ENCODE peak calls at places on chromosome 1, in four cellular contexts. R is GM12865, Z is NCI-H774, T is transverse colon. F is an unnamed sample.

GRCh38 chr1:23554481-23555224 is 4.6 kb downstream of the ID3 start:
- DNase-seq in Z (peak), T (peak), R (peak), F (peak)

GRCh38 chr1:226108935-226109828 is 46.7 kb downstream of the H3-3A start:
- DNase-seq in T (no peak), R (no peak), Z (no peak), F (no peak)

GRCh38 chr1:177122461-177122860 is 42.1 kb downstream of the ASTN1 start:
- DNase-seq in T (no peak), R (no peak), Z (no peak), F (no peak)

GRCh38 chr1:46510341-46510997 is 20.8 kb downstream of the DMBX1 start:
- DNase-seq in Z (no peak), T (no peak), R (no peak), F (no peak)

GRCh38 chr1:222048030-222048632 is 306.2 kb upstream of the DUSP10 start:
- DNase-seq in T (no peak), Z (no peak), R (peak), F (peak)

GRCh38 chr1:96400074-96400473 is 321.5 kb upstream of the PTBP2 start:
- DNase-seq in R (no peak), Z (no peak), T (no peak), F (no peak)

GRCh38 chr1:176575991-176576390 is 113.0 kb downstream of the PAPPA2 start:
- DNase-seq in R (no peak), Z (no peak), T (no peak), F (no peak)

GRCh38 chr1:116916533-116917460 is 7.1 kb downstream of the PTGFRN start:
- DNase-seq in T (no peak), R (no peak), Z (no peak), F (no peak)

GRCh38 chr1:31957701-31958674 is 19.8 kb upstream of the PTP4A2 start:
- DNase-seq in T (no peak), R (peak), Z (no peak), F (peak)

F was measured in GM20000.